ENCODE peak calls at places on chromosomes 5 and 9, in seven cellular contexts. One of them, this sample, is unnamed. For H3K27me3, the result is how much of the 10 kb centered on the place peaks cover.

GRCh38 chr9:126025973-126026372 is 278.8 kb downstream of the PBX3 start:
- DNase-seq in psoas muscle: no peak
- DNase-seq in heart left ventricle: no peak
- DNase-seq in CD8-positive, alpha-beta T cell: no peak
- DNase-seq in GM12878: no peak
- DNase-seq in body of pancreas: no peak
- DNase-seq in transverse colon: no peak
- DNase-seq in this sample: no peak

GRCh38 chr5:50727149-50727496 is 60.7 kb downstream of the PARP8 start:
- DNase-seq in psoas muscle: no peak
- DNase-seq in heart left ventricle: no peak
- DNase-seq in GM12878: no peak
- DNase-seq in CD8-positive, alpha-beta T cell: peak
- DNase-seq in transverse colon: no peak
- DNase-seq in body of pancreas: peak
- DNase-seq in this sample: peak

GRCh38 chr9:91415290-91415689 is 8.3 kb downstream of the NFIL3 start:
- DNase-seq in transverse colon: no peak
- DNase-seq in CD8-positive, alpha-beta T cell: no peak
- DNase-seq in psoas muscle: no peak
- DNase-seq in body of pancreas: no peak
- DNase-seq in heart left ventricle: no peak
- DNase-seq in GM12878: peak
- DNase-seq in this sample: no peak

GRCh38 chr9:77735515-77735914 is 87.4 kb upstream of the GNA14 start:
- DNase-seq in GM12878: no peak
- DNase-seq in body of pancreas: no peak
- DNase-seq in psoas muscle: no peak
- DNase-seq in CD8-positive, alpha-beta T cell: no peak
- DNase-seq in transverse colon: no peak
- DNase-seq in heart left ventricle: no peak
- DNase-seq in this sample: no peak

GRCh38 chr5:169243651-169244422 is 57.1 kb downstream of the SLIT3 start:
- DNase-seq in body of pancreas: no peak
- DNase-seq in GM12878: no peak
- DNase-seq in CD8-positive, alpha-beta T cell: no peak
- DNase-seq in psoas muscle: no peak
- DNase-seq in transverse colon: no peak
- DNase-seq in heart left ventricle: no peak
- DNase-seq in this sample: no peak

GRCh38 chr9:21873540-21874221 is 71.2 kb downstream of the MTAP start:
- DNase-seq in GM12878: no peak
- DNase-seq in transverse colon: no peak
- DNase-seq in psoas muscle: no peak
- DNase-seq in CD8-positive, alpha-beta T cell: no peak
- DNase-seq in body of pancreas: no peak
- DNase-seq in heart left ventricle: no peak
- DNase-seq in this sample: no peak

GRCh38 chr9:91094324-91095083 is 267.2 kb downstream of the AUH start:
- DNase-seq in transverse colon: no peak
- DNase-seq in body of pancreas: no peak
- DNase-seq in heart left ventricle: no peak
- DNase-seq in GM12878: no peak
- DNase-seq in psoas muscle: no peak
- DNase-seq in CD8-positive, alpha-beta T cell: no peak
- DNase-seq in this sample: no peak

GRCh38 chr5:4007001-4007400 is 411.4 kb downstream of the IRX1 start:
- DNase-seq in psoas muscle: no peak
- DNase-seq in CD8-positive, alpha-beta T cell: no peak
- DNase-seq in body of pancreas: no peak
- DNase-seq in transverse colon: no peak
- DNase-seq in GM12878: no peak
- DNase-seq in heart left ventricle: no peak
- DNase-seq in this sample: no peak

GRCh38 chr9:129336601-129337286 is 158.7 kb upstream of the IER5L start:
- DNase-seq in heart left ventricle: no peak
- DNase-seq in CD8-positive, alpha-beta T cell: peak
- DNase-seq in transverse colon: peak
- DNase-seq in psoas muscle: no peak
- DNase-seq in GM12878: no peak
- DNase-seq in body of pancreas: peak
- DNase-seq in this sample: peak

GRCh38 chr5:101977729-101978345 is 318.2 kb downstream of the SLCO4C1 start:
- DNase-seq in CD8-positive, alpha-beta T cell: no peak
- DNase-seq in transverse colon: no peak
- DNase-seq in body of pancreas: peak
- DNase-seq in psoas muscle: no peak
- DNase-seq in heart left ventricle: no peak
- DNase-seq in GM12878: peak
- DNase-seq in this sample: no peak

GRCh38 chr5:109907189-109907588 is 217.5 kb downstream of the MAN2A1 start:
- DNase-seq in CD8-positive, alpha-beta T cell: no peak
- DNase-seq in heart left ventricle: no peak
- DNase-seq in transverse colon: no peak
- DNase-seq in body of pancreas: no peak
- DNase-seq in GM12878: no peak
- DNase-seq in psoas muscle: no peak
- DNase-seq in this sample: no peak

GRCh38 chr9:2809692-2810423 is 34.0 kb downstream of the PUM3 start:
- DNase-seq in CD8-positive, alpha-beta T cell: no peak
- DNase-seq in psoas muscle: no peak
- DNase-seq in body of pancreas: peak
- DNase-seq in transverse colon: no peak
- DNase-seq in GM12878: no peak
- DNase-seq in heart left ventricle: no peak
- DNase-seq in this sample: no peak

GRCh38 chr5:23507278-23507685 is at the start of gene PRDM9:
- DNase-seq in transverse colon: peak
- DNase-seq in body of pancreas: peak
- DNase-seq in heart left ventricle: peak
- DNase-seq in psoas muscle: peak
- DNase-seq in CD8-positive, alpha-beta T cell: no peak
- DNase-seq in GM12878: no peak
- DNase-seq in this sample: peak

GRCh38 chr9:112232233-112232632 is 57.1 kb upstream of the SUSD1 start:
- DNase-seq in psoas muscle: no peak
- DNase-seq in body of pancreas: no peak
- DNase-seq in GM12878: no peak
- DNase-seq in transverse colon: no peak
- DNase-seq in heart left ventricle: no peak
- DNase-seq in CD8-positive, alpha-beta T cell: no peak
- DNase-seq in this sample: no peak

GRCh38 chr5:50325237-50325832 is 115.8 kb downstream of the EMB start:
- DNase-seq in heart left ventricle: no peak
- DNase-seq in psoas muscle: no peak
- DNase-seq in GM12878: no peak
- DNase-seq in transverse colon: no peak
- DNase-seq in body of pancreas: no peak
- DNase-seq in CD8-positive, alpha-beta T cell: no peak
- DNase-seq in this sample: no peak

GRCh38 chr5:14277407-14278320 is 134.5 kb downstream of the TRIO start:
- DNase-seq in body of pancreas: no peak
- DNase-seq in transverse colon: no peak
- DNase-seq in psoas muscle: no peak
- DNase-seq in GM12878: no peak
- DNase-seq in CD8-positive, alpha-beta T cell: no peak
- DNase-seq in heart left ventricle: no peak
- DNase-seq in this sample: no peak

GRCh38 chr5:22918511-22918910 is 65.4 kb upstream of the CDH12 start:
- DNase-seq in psoas muscle: no peak
- DNase-seq in heart left ventricle: no peak
- DNase-seq in transverse colon: no peak
- DNase-seq in CD8-positive, alpha-beta T cell: no peak
- DNase-seq in GM12878: no peak
- DNase-seq in body of pancreas: no peak
- DNase-seq in this sample: no peak

GRCh38 chr5:147442134-147442726 is 67.6 kb downstream of the DPYSL3 start:
- DNase-seq in CD8-positive, alpha-beta T cell: no peak
- DNase-seq in transverse colon: no peak
- DNase-seq in heart left ventricle: no peak
- DNase-seq in body of pancreas: no peak
- DNase-seq in psoas muscle: no peak
- DNase-seq in GM12878: no peak
- DNase-seq in this sample: no peak

GRCh38 chr9:110659891-110660541 is 8.6 kb upstream of the MUSK start:
- DNase-seq in heart left ventricle: no peak
- DNase-seq in CD8-positive, alpha-beta T cell: no peak
- DNase-seq in psoas muscle: no peak
- DNase-seq in GM12878: no peak
- DNase-seq in body of pancreas: no peak
- DNase-seq in transverse colon: no peak
- DNase-seq in this sample: no peak

GRCh38 chr9:116933251-116933650 is 246.1 kb downstream of the TRIM32 start:
- DNase-seq in heart left ventricle: no peak
- DNase-seq in body of pancreas: no peak
- DNase-seq in GM12878: no peak
- DNase-seq in transverse colon: no peak
- DNase-seq in CD8-positive, alpha-beta T cell: no peak
- DNase-seq in psoas muscle: no peak
- DNase-seq in this sample: no peak

GRCh38 chr9:99135498-99135897 is 30.6 kb downstream of the TGFBR1 start:
- DNase-seq in CD8-positive, alpha-beta T cell: no peak
- DNase-seq in body of pancreas: no peak
- DNase-seq in psoas muscle: no peak
- DNase-seq in heart left ventricle: no peak
- DNase-seq in transverse colon: no peak
- DNase-seq in GM12878: no peak
- DNase-seq in this sample: no peak

GRCh38 chr9:84002344-84002743 is 21.7 kb downstream of the RMI1 start:
- DNase-seq in psoas muscle: no peak
- DNase-seq in CD8-positive, alpha-beta T cell: no peak
- DNase-seq in GM12878: no peak
- DNase-seq in transverse colon: no peak
- DNase-seq in body of pancreas: no peak
- DNase-seq in heart left ventricle: no peak
- DNase-seq in this sample: no peak

GRCh38 chr5:168899264-168899663 is 320.1 kb upstream of the PANK3 start:
- DNase-seq in CD8-positive, alpha-beta T cell: no peak
- DNase-seq in GM12878: no peak
- DNase-seq in body of pancreas: no peak
- DNase-seq in psoas muscle: no peak
- DNase-seq in heart left ventricle: no peak
- DNase-seq in transverse colon: no peak
- DNase-seq in this sample: no peak

GRCh38 chr9:81578606-81579005 is 110.7 kb downstream of the TLE1 start:
- DNase-seq in body of pancreas: no peak
- DNase-seq in heart left ventricle: no peak
- DNase-seq in GM12878: no peak
- DNase-seq in psoas muscle: no peak
- DNase-seq in transverse colon: no peak
- DNase-seq in CD8-positive, alpha-beta T cell: no peak
- DNase-seq in this sample: no peak

GRCh38 chr5:38827525-38827924 is 18.3 kb upstream of the OSMR start:
- DNase-seq in psoas muscle: no peak
- DNase-seq in CD8-positive, alpha-beta T cell: no peak
- DNase-seq in GM12878: no peak
- DNase-seq in body of pancreas: no peak
- DNase-seq in transverse colon: no peak
- DNase-seq in heart left ventricle: no peak
- DNase-seq in this sample: no peak

GRCh38 chr9:131237931-131238401 is 38.3 kb downstream of the FAM78A start:
- DNase-seq in psoas muscle: peak
- DNase-seq in heart left ventricle: peak
- DNase-seq in body of pancreas: peak
- DNase-seq in transverse colon: peak
- DNase-seq in GM12878: peak
- DNase-seq in CD8-positive, alpha-beta T cell: peak
- DNase-seq in this sample: no peak

GRCh38 chr5:108344103-108344822 is 37.6 kb downstream of the FBXL17 start:
- DNase-seq in GM12878: no peak
- DNase-seq in body of pancreas: no peak
- DNase-seq in psoas muscle: no peak
- DNase-seq in transverse colon: no peak
- DNase-seq in heart left ventricle: no peak
- DNase-seq in CD8-positive, alpha-beta T cell: no peak
- DNase-seq in this sample: no peak

GRCh38 chr5:108340131-108340530 is 41.8 kb downstream of the FBXL17 start:
- DNase-seq in CD8-positive, alpha-beta T cell: no peak
- DNase-seq in psoas muscle: no peak
- DNase-seq in body of pancreas: no peak
- DNase-seq in heart left ventricle: no peak
- DNase-seq in transverse colon: no peak
- DNase-seq in GM12878: no peak
- DNase-seq in this sample: no peak

GRCh38 chr5:108341866-108342265 is 40.0 kb downstream of the FBXL17 start:
- DNase-seq in transverse colon: no peak
- DNase-seq in CD8-positive, alpha-beta T cell: no peak
- DNase-seq in body of pancreas: no peak
- DNase-seq in GM12878: no peak
- DNase-seq in psoas muscle: no peak
- DNase-seq in heart left ventricle: no peak
- DNase-seq in this sample: no peak

GRCh38 chr5:108345541-108346171 is 36.2 kb downstream of the FBXL17 start:
- DNase-seq in heart left ventricle: no peak
- DNase-seq in transverse colon: no peak
- DNase-seq in body of pancreas: no peak
- DNase-seq in GM12878: peak
- DNase-seq in psoas muscle: no peak
- DNase-seq in CD8-positive, alpha-beta T cell: no peak
- DNase-seq in this sample: no peak
- TF ChIP-seq CTCF in heart left ventricle: peak
- TF ChIP-seq CTCF in transverse colon: peak
- TF ChIP-seq CTCF in body of pancreas: peak
- TF ChIP-seq CTCF in GM12878: peak
- TF ChIP-seq CTCF in psoas muscle: peak
- TF ChIP-seq CTCF in CD8-positive, alpha-beta T cell: peak
- TF ChIP-seq CTCF in this sample: peak

GRCh38 chr5:12920527-12920926 is 1016.3 kb upstream of the CTNND2 start:
- DNase-seq in transverse colon: no peak
- DNase-seq in heart left ventricle: no peak
- DNase-seq in GM12878: no peak
- DNase-seq in psoas muscle: no peak
- DNase-seq in body of pancreas: no peak
- DNase-seq in CD8-positive, alpha-beta T cell: no peak
- DNase-seq in this sample: no peak
- H3K27me3 ChIP-seq in transverse colon: under half
- H3K27me3 ChIP-seq in heart left ventricle: under half
- H3K27me3 ChIP-seq in GM12878: under half
- H3K27me3 ChIP-seq in psoas muscle: under half
- H3K27me3 ChIP-seq in body of pancreas: under half
- H3K27me3 ChIP-seq in CD8-positive, alpha-beta T cell: under half
- H3K27me3 ChIP-seq in this sample: under half

DNA sequence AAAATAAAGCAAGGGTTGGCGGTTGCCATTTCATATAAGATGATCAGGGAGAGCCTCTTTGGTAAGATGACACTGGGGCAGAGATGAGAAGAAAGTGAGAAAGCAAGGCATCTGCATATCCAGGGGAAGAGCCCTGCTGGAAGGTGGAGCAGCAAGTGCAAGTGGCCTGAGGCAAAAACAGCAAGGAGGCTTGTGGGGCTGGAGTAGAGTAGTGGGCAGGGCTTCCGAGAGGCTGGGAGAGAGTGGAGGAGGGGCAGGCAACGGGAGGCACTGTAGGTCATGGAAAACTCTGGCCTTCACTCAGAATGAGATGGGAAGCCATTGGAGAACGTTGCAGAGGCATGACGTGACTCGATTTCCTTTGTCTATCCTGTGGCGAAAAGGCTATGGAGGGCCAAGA is 199.2 kb downstream of the ARHGEF28 start:
- DNase-seq in body of pancreas: no peak
- DNase-seq in heart left ventricle: no peak
- DNase-seq in CD8-positive, alpha-beta T cell: no peak
- DNase-seq in transverse colon: no peak
- DNase-seq in psoas muscle: no peak
- DNase-seq in GM12878: no peak
- DNase-seq in this sample: no peak
- H3K27ac ChIP-seq in body of pancreas: no peak
- H3K27ac ChIP-seq in heart left ventricle: no peak
- H3K27ac ChIP-seq in CD8-positive, alpha-beta T cell: no peak
- H3K27ac ChIP-seq in transverse colon: no peak
- H3K27ac ChIP-seq in psoas muscle: no peak
- H3K27ac ChIP-seq in GM12878: no peak
- H3K27ac ChIP-seq in this sample: no peak

GRCh38 chr9:132798817-132799790 is 79.0 kb downstream of the AK8 start:
- DNase-seq in psoas muscle: no peak
- DNase-seq in CD8-positive, alpha-beta T cell: no peak
- DNase-seq in heart left ventricle: no peak
- DNase-seq in body of pancreas: no peak
- DNase-seq in GM12878: no peak
- DNase-seq in transverse colon: peak
- DNase-seq in this sample: no peak
- TF ChIP-seq CTCF in psoas muscle: no peak
- TF ChIP-seq CTCF in CD8-positive, alpha-beta T cell: no peak
- TF ChIP-seq CTCF in heart left ventricle: no peak
- TF ChIP-seq CTCF in body of pancreas: no peak
- TF ChIP-seq CTCF in GM12878: peak
- TF ChIP-seq CTCF in transverse colon: peak
- TF ChIP-seq CTCF in this sample: no peak

This sample was measured in dorsolateral prefrontal cortex.